ENCODE peak calls at places on chromosome 6, in seven cellular contexts. J, U, G, C, F, Z and Q are unnamed samples.

GRCh38 chr6:140321891-140322290 is 947.4 kb upstream of the CITED2 start:
- DNase-seq in U (no peak), F (no peak), Z (no peak), G (no peak), C (no peak), J (no peak), Q (no peak)

GRCh38 chr6:132253906-132254305 is 147.4 kb downstream of the MOXD1 start:
- DNase-seq in F (no peak), J (no peak), Z (no peak), U (no peak), G (no peak), C (no peak), Q (no peak)

GRCh38 chr6:42963855-42964605 is 3.5 kb downstream of the GNMT start:
- DNase-seq in C (no peak), Z (peak), J (peak), F (peak), G (peak), U (peak), Q (peak)

GRCh38 chr6:148746363-148747144 is at the start of gene UST:
- DNase-seq in G (peak), F (peak), C (peak), Z (peak), J (no peak), U (peak), Q (peak)

GRCh38 chr6:163706688-163707087 is 292.2 kb downstream of the QKI start:
- DNase-seq in U (no peak), Z (no peak), C (no peak), J (no peak), G (no peak), F (no peak), Q (no peak)

GRCh38 chr6:83853968-83854501 is 875 bp downstream of the RIPPLY2 start:
- DNase-seq in G (no peak), F (peak), U (no peak), J (no peak), C (no peak), Z (no peak), Q (no peak)

GRCh38 chr6:137805622-137806021 is 61.4 kb upstream of the TNFAIP3 start:
- DNase-seq in Z (no peak), F (no peak), C (no peak), J (no peak), U (no peak), G (no peak), Q (no peak)

GRCh38 chr6:164109770-164110140 is 695.2 kb downstream of the QKI start:
- DNase-seq in U (no peak), F (no peak), J (no peak), G (no peak), C (no peak), Z (peak), Q (no peak)

GRCh38 chr6:160054913-160055312 is 66.7 kb upstream of the SLC22A1 start:
- DNase-seq in Z (no peak), G (no peak), C (no peak), J (no peak), F (no peak), U (no peak), Q (no peak)

GRCh38 chr6:166330612-166331011 is 11.7 kb downstream of the SFT2D1 start:
- DNase-seq in J (peak), Z (peak), F (peak), U (peak), C (no peak), G (peak), Q (peak)

GRCh38 chr6:42441059-42441471 is 10.7 kb downstream of the TRERF1 start:
- DNase-seq in U (peak), G (no peak), Z (no peak), F (no peak), J (no peak), C (no peak), Q (no peak)

GRCh38 chr6:21856844-21857243 is 263.3 kb downstream of the SOX4 start:
- DNase-seq in C (no peak), J (no peak), U (peak), F (no peak), G (no peak), Z (no peak), Q (no peak)

GRCh38 chr6:40166963-40167362 is 232.7 kb upstream of the MOCS1 start:
- DNase-seq in Z (no peak), J (no peak), F (no peak), U (no peak), G (no peak), C (no peak), Q (no peak)

GRCh38 chr6:166440729-166441128 is 58.0 kb upstream of the MPC1 start:
- DNase-seq in G (no peak), F (no peak), C (no peak), Z (no peak), J (no peak), U (no peak), Q (no peak)

GRCh38 chr6:167825059-167825758 is 1.5 kb upstream of the AFDN start:
- DNase-seq in G (no peak), J (no peak), Z (peak), U (no peak), F (no peak), C (no peak), Q (no peak)

GRCh38 chr6:14734052-14734415 is 511.8 kb upstream of the JARID2 start:
- DNase-seq in J (no peak), F (no peak), U (no peak), Z (peak), G (no peak), C (no peak), Q (no peak)

GRCh38 chr6:5302995-5303622 is 41.8 kb downstream of the FARS2 start:
- DNase-seq in U (peak), Z (peak), C (peak), J (peak), F (no peak), G (no peak), Q (peak)

GRCh38 chr6:52725530-52726192 is 37.6 kb downstream of the GSTA2 start:
- DNase-seq in J (peak), F (no peak), U (peak), C (no peak), Z (peak), G (no peak), Q (peak)

GRCh38 chr6:49937017-49937416 is 26.9 kb downstream of the DEFB114 start:
- DNase-seq in C (no peak), J (no peak), U (no peak), Z (no peak), F (no peak), G (no peak), Q (no peak)

GRCh38 chr6:32109765-32110160 is 625 bp upstream of the TNXB start:
- DNase-seq in U (no peak), C (no peak), F (no peak), J (no peak), Z (no peak), G (no peak), Q (no peak)
- TF ChIP-seq RAD21 in U (no peak), C (no peak), F (no peak), J (no peak), Z (no peak), G (no peak), Q (no peak)

GRCh38 chr6:89023591-89024441 is 56.7 kb upstream of the PNRC1 start:
- DNase-seq in J (no peak), G (no peak), Z (no peak), U (no peak), F (no peak), C (no peak), Q (no peak)

GRCh38 chr6:89025633-89026032 is 54.9 kb upstream of the PNRC1 start:
- DNase-seq in U (no peak), G (no peak), F (no peak), C (no peak), J (no peak), Z (no peak), Q (no peak)

GRCh38 chr6:89024456-89024855 is 56.1 kb upstream of the PNRC1 start:
- DNase-seq in F (no peak), C (no peak), J (no peak), Z (no peak), U (no peak), G (no peak), Q (no peak)

GRCh38 chr6:89022747-89023289 is 57.7 kb upstream of the PNRC1 start:
- DNase-seq in F (no peak), U (peak), G (no peak), Z (no peak), J (no peak), C (no peak), Q (no peak)

GRCh38 chr6:89021629-89022028 is 58.2 kb upstream of the RNGTT start:
- DNase-seq in G (peak), F (no peak), U (no peak), Z (no peak), J (no peak), C (no peak), Q (no peak)
- TF ChIP-seq RAD21 in G (no peak), F (no peak), U (no peak), Z (no peak), J (no peak), C (no peak), Q (no peak)

GRCh38 chr6:125316621-125317020 is 14.9 kb upstream of the HDDC2 start:
- DNase-seq in C (no peak), U (no peak), G (no peak), J (no peak), Z (no peak), F (no peak), Q (no peak)
- TF ChIP-seq RAD21 in C (no peak), U (no peak), G (no peak), J (no peak), Z (no peak), F (no peak), Q (no peak)

GRCh38 chr6:76165471-76166221 is 93.2 kb upstream of the IMPG1 start:
- DNase-seq in U (no peak), G (no peak), Z (no peak), C (no peak), J (no peak), F (no peak), Q (no peak)

GRCh38 chr6:76166297-76166696 is 93.8 kb upstream of the IMPG1 start:
- DNase-seq in G (no peak), C (no peak), U (no peak), Z (no peak), F (no peak), J (no peak), Q (no peak)

GRCh38 chr6:76162811-76163210 is 90.3 kb upstream of the IMPG1 start:
- DNase-seq in G (no peak), F (no peak), C (no peak), Z (no peak), J (no peak), U (no peak), Q (no peak)

GRCh38 chr6:76166874-76167273 is 94.4 kb upstream of the IMPG1 start:
- DNase-seq in G (no peak), U (no peak), C (no peak), F (no peak), Z (no peak), J (no peak), Q (no peak)
- TF ChIP-seq RAD21 in G (peak), U (no peak), C (peak), F (no peak), Z (no peak), J (no peak), Q (no peak)

GRCh38 chr6:135266675-135267074 is 85.6 kb downstream of the MYB start:
- DNase-seq in F (no peak), G (no peak), C (no peak), Z (no peak), U (no peak), J (no peak), Q (no peak)
- TF ChIP-seq RAD21 in F (no peak), G (no peak), C (no peak), Z (no peak), U (no peak), J (no peak), Q (no peak)

GRCh38 chr6:17130786-17131185 is 28.9 kb downstream of the STMND1 start:
- DNase-seq in Z (no peak), G (no peak), J (no peak), F (no peak), C (no peak), U (peak), Q (no peak)
- TF ChIP-seq RAD21 in Z (no peak), G (no peak), J (no peak), F (no peak), C (no peak), U (no peak), Q (no peak)

GRCh38 chr6:19836799-19837510 is at the start of gene ID4:
- DNase-seq in G (peak), Z (no peak), J (no peak), C (no peak), F (peak), U (peak), Q (peak)
- TF ChIP-seq RAD21 in G (no peak), Z (no peak), J (no peak), C (no peak), F (no peak), U (no peak), Q (no peak)

DNA sequence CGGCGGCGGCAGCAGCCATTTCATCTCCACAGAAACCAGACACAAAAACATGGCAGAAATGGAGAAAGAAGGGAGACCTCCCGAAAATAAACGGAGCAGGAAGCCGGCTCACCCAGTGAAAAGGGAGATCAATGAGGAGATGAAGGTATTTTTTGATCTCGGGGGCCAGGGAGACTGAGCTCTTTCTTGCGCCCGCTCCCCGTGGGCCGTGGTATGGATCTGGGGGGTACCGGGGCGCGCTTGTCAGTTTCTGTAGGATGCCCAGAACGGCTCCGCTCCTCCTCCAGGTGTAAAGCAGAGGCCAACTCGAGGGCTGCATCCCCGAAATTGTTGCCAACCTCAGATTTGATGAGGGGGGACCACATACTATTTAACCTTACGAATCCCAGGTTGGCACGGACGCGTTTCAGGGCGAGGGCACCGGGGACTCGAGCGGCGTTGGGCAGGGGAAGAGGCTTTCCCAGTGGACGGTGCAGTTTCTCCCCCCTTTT is 696 bp downstream of the SOBP start:
- DNase-seq in F (peak), U (no peak), J (no peak), G (no peak), Z (no peak), C (no peak), Q (no peak)
- TF ChIP-seq RAD21 in F (no peak), U (no peak), J (no peak), G (no peak), Z (no peak), C (no peak), Q (no peak)